ENCODE peak calls at places on chromosome 3, in eight cellular contexts. Z, O, N, E, T, Y, K and P are unnamed samples.

GRCh38 chr3:12467746-12468145 is 16.5 kb upstream of the TSEN2 start:
- DNase-seq in O (no peak), Z (no peak), N (no peak), E (no peak), K (no peak), T (no peak), Y (no peak), P (no peak)

GRCh38 chr3:53238051-53238850 is 17.6 kb downstream of the TKT start:
- DNase-seq in O (peak; percentile 89), K (no peak), N (no peak), Z (peak; percentile 93), Y (peak; percentile 92), T (peak; percentile 93), E (no peak), P (peak; percentile 93)

GRCh38 chr3:51953445-51953844 is 1.7 kb upstream of the GPR62 start:
- DNase-seq in E (no peak), O (peak; percentile 59), N (no peak), Z (peak; percentile 83), T (peak; percentile 72), Y (peak; percentile 68), K (no peak), P (peak; percentile 59)

GRCh38 chr3:169334994-169335393 is 328.5 kb downstream of the MECOM start:
- DNase-seq in N (no peak), Y (peak; percentile 46), T (peak; percentile 28), E (no peak), O (no peak), Z (no peak), K (no peak), P (no peak)

GRCh38 chr3:34583451-34583850 is 785.0 kb downstream of the PDCD6IP start:
- DNase-seq in T (no peak), E (no peak), K (no peak), Z (no peak), Y (no peak), O (no peak), N (no peak), P (no peak)

GRCh38 chr3:197327701-197328100 is 29.3 kb upstream of the DLG1 start:
- DNase-seq in E (no peak), K (no peak), T (peak; percentile 38), Y (peak; percentile 26), N (no peak), O (peak; percentile 63), Z (peak; percentile 78), P (peak; percentile 75)

GRCh38 chr3:174495928-174496327 is 363.2 kb upstream of the NAALADL2 start:
- DNase-seq in O (no peak), K (no peak), T (no peak), E (no peak), N (no peak), Z (peak; percentile 26), Y (no peak), P (peak; percentile 11)

GRCh38 chr3:8280161-8280560 is 221.5 kb upstream of the LMCD1 start:
- DNase-seq in N (no peak), Y (no peak), E (no peak), K (no peak), O (no peak), Z (no peak), T (no peak), P (no peak)

GRCh38 chr3:69031635-69032034 is 18.2 kb upstream of the EOGT start:
- DNase-seq in O (no peak), Z (no peak), N (no peak), Y (no peak), T (no peak), K (no peak), E (no peak), P (no peak)

GRCh38 chr3:46359748-46360509 is 6.0 kb downstream of the CCR2 start:
- DNase-seq in E (no peak), Y (no peak), T (no peak), K (no peak), N (no peak), Z (peak; percentile 71), O (peak; percentile 33), P (no peak)

GRCh38 chr3:18194431-18194830 is 230.7 kb downstream of the SATB1 start:
- DNase-seq in O (no peak), E (no peak), K (no peak), T (peak; percentile 46), N (no peak), Y (peak; percentile 57), Z (peak; percentile 47), P (no peak)

GRCh38 chr3:42852443-42852842 is 23.2 kb downstream of the CYP8B1 start:
- DNase-seq in Z (no peak), T (no peak), O (no peak), Y (peak; percentile 31), K (peak; percentile 22), E (no peak), N (no peak), P (no peak)

GRCh38 chr3:128334766-128335165 is 131.9 kb downstream of the DNAJB8 start:
- DNase-seq in N (no peak), E (no peak), Z (no peak), K (no peak), Y (no peak), O (no peak), T (no peak), P (no peak)

GRCh38 chr3:170003881-170004356 is 33.9 kb upstream of the GPR160 start:
- DNase-seq in T (no peak), N (no peak), Z (no peak), O (no peak), E (no peak), Y (no peak), K (no peak), P (no peak)

GRCh38 chr3:62817678-62818077 is 57.5 kb downstream of the CADPS start:
- DNase-seq in T (no peak), Z (no peak), E (no peak), K (no peak), O (no peak), Y (no peak), N (no peak), P (no peak)

GRCh38 chr3:187788984-187789857 is 44.0 kb upstream of the BCL6 start:
- DNase-seq in Z (no peak), K (no peak), N (no peak), E (no peak), Y (no peak), T (no peak), O (no peak), P (no peak)

GRCh38 chr3:3589715-3590130 is 209.5 kb upstream of the LRRN1 start:
- DNase-seq in K (no peak), T (no peak), O (no peak), E (no peak), Y (no peak), Z (no peak), N (no peak), P (no peak)

GRCh38 chr3:51146781-51147180 is 238.3 kb upstream of the MANF start:
- DNase-seq in Z (no peak), K (no peak), N (no peak), T (no peak), Y (no peak), O (no peak), E (no peak), P (no peak)

GRCh38 chr3:161171113-161171512 is 50.0 kb upstream of the NMD3 start:
- DNase-seq in Z (peak; percentile 90), Y (peak; percentile 85), N (no peak), O (peak; percentile 51), T (peak; percentile 86), K (no peak), E (no peak), P (peak; percentile 89)

GRCh38 chr3:139339219-139339906 is 4.5 kb upstream of the MRPS22 start:
- DNase-seq in K (no peak), Y (no peak), E (no peak), O (no peak), T (no peak), Z (peak; percentile 46), N (no peak), P (no peak)

GRCh38 chr3:11810276-11810675 is 36.4 kb downstream of the TAMM41 start:
- DNase-seq in Y (peak; percentile 58), K (no peak), O (no peak), N (no peak), Z (peak; percentile 74), T (peak; percentile 47), E (no peak), P (peak; percentile 56)

GRCh38 chr3:151135548-151136337 is 50.3 kb downstream of the MED12L start:
- DNase-seq in K (no peak), T (no peak), N (no peak), Y (no peak), E (no peak), O (no peak), Z (no peak), P (no peak)

GRCh38 chr3:38645076-38645475 is 4.4 kb downstream of the SCN5A start:
- DNase-seq in T (no peak), Z (no peak), K (no peak), E (no peak), N (no peak), Y (no peak), O (no peak), P (no peak)

GRCh38 chr3:122427857-122428471 is 12.1 kb upstream of the WDR5B start:
- DNase-seq in E (no peak), K (no peak), Z (no peak), N (no peak), Y (no peak), O (peak; percentile 49), T (no peak), P (no peak)

GRCh38 chr3:124329723-124330122 is 337.8 kb upstream of the ROPN1 start:
- DNase-seq in T (no peak), Z (no peak), N (no peak), Y (no peak), O (no peak), E (no peak), K (no peak), P (no peak)

GRCh38 chr3:194387926-194388418 is 11.1 kb downstream of the GP5 start:
- DNase-seq in O (no peak), N (no peak), K (no peak), Z (no peak), Y (no peak), E (no peak), T (no peak), P (no peak)

GRCh38 chr3:182258538-182259177 is 534.6 kb upstream of the ATP11B start:
- DNase-seq in N (no peak), T (peak; percentile 42), Z (peak; percentile 14), K (no peak), Y (peak; percentile 51), E (peak; percentile 24), O (peak; percentile 32), P (peak; percentile 35)

GRCh38 chr3:133535971-133536634 is 37.4 kb upstream of the CDV3 start:
- DNase-seq in K (no peak), O (peak; percentile 72), T (peak; percentile 95), Z (peak; percentile 91), Y (peak; percentile 92), E (no peak), N (no peak), P (peak; percentile 91)

GRCh38 chr3:62127116-62127515 is 246.2 kb downstream of the FEZF2 start:
- DNase-seq in O (no peak), T (no peak), N (no peak), K (no peak), Y (no peak), Z (no peak), E (no peak), P (no peak)

GRCh38 chr3:43894176-43895049 is 203.7 kb downstream of the ABHD5 start:
- DNase-seq in Y (peak; percentile 82), Z (peak; percentile 95), O (peak; percentile 63), N (peak; percentile 28), E (peak; percentile 53), T (peak; percentile 73), K (peak; percentile 75), P (peak; percentile 57)

GRCh38 chr3:196192036-196193001 is 18.9 kb downstream of the ZDHHC19 start:
- DNase-seq in O (no peak), K (no peak), N (no peak), T (no peak), Y (no peak), Z (no peak), E (no peak), P (no peak)

GRCh38 chr3:152093901-152094300 is 174.8 kb upstream of the MBNL1 start:
- DNase-seq in T (no peak), E (no peak), O (no peak), Y (no peak), N (no peak), K (no peak), Z (no peak), P (no peak)

GRCh38 chr3:115518100-115518852 is 105.0 kb upstream of the GAP43 start:
- DNase-seq in O (peak; percentile 93), T (peak; percentile 82), K (no peak), Y (peak; percentile 87), Z (peak; percentile 95), N (no peak), E (no peak), P (peak; percentile 88)

GRCh38 chr3:51696954-51697353 is 9.9 kb upstream of the GRM2 start:
- DNase-seq in Y (no peak), O (no peak), E (no peak), N (no peak), Z (no peak), K (no peak), T (no peak), P (no peak)